ENCODE peak calls at places on chromosomes 2 and 18, in six cellular contexts. Q is CD8-positive, alpha-beta T cell; Y is AG08396; C is HTR-8/SVneo; G is activated T-cell treated with anti-CD3 and anti-CD28 coated beads for 1 hour; M is adipocyte. W is an unnamed sample.

GRCh38 chr2:70966681-70967080 is 11.7 kb upstream of the ANKRD53 start:
- DNase-seq in M (no peak), G (no peak), Q (no peak), Y (no peak), C (no peak), W (no peak)

GRCh38 chr18:65523461-65523860 is 227.4 kb upstream of the CDH7 start:
- DNase-seq in Y (no peak), Q (no peak), G (no peak), M (no peak), C (no peak), W (no peak)

GRCh38 chr2:160582481-160583161 is 89.0 kb upstream of the RBMS1 start:
- DNase-seq in M (peak), Q (no peak), C (peak), Y (peak), G (no peak), W (peak)

GRCh38 chr2:38943784-38944183 is 54.1 kb downstream of the ARHGEF33 start:
- DNase-seq in Q (no peak), G (no peak), Y (no peak), M (no peak), C (no peak), W (no peak)

GRCh38 chr2:242040303-242040655 is 170.8 kb downstream of the RTP5 start:
- DNase-seq in Q (no peak), Y (no peak), G (no peak), C (no peak), M (no peak), W (no peak)

GRCh38 chr2:127573771-127574170 is 38.3 kb downstream of the MYO7B start:
- DNase-seq in C (no peak), Q (no peak), M (no peak), Y (no peak), G (no peak), W (no peak)

GRCh38 chr2:86223682-86224560 is 24.7 kb downstream of the MRPL35 start:
- DNase-seq in M (peak), C (no peak), G (no peak), Q (no peak), Y (peak), W (no peak)

GRCh38 chr18:21742323-21742687 is 1.7 kb downstream of the MIB1 start:
- DNase-seq in C (no peak), Q (no peak), M (peak), Y (no peak), G (no peak), W (no peak)

GRCh38 chr2:128457716-128458115 is 139.0 kb upstream of the HS6ST1 start:
- DNase-seq in M (no peak), Q (no peak), Y (no peak), G (no peak), C (no peak), W (no peak)

GRCh38 chr18:7358989-7359726 is 128.3 kb downstream of the LRRC30 start:
- DNase-seq in M (no peak), Y (no peak), C (no peak), Q (no peak), G (no peak), W (no peak)

GRCh38 chr2:68716539-68716938 is 18.1 kb upstream of the ARHGAP25 start:
- DNase-seq in G (no peak), Y (no peak), M (no peak), C (no peak), Q (no peak), W (no peak)

GRCh38 chr18:13710460-13710859 is 15.9 kb downstream of the FAM210A start:
- DNase-seq in G (no peak), C (no peak), Y (no peak), M (no peak), Q (no peak), W (no peak)

GRCh38 chr2:10238991-10239485 is 63.7 kb upstream of the HPCAL1 start:
- DNase-seq in C (no peak), G (no peak), Q (no peak), M (no peak), Y (no peak), W (no peak)

GRCh38 chr2:66073166-66073565 is 361.8 kb upstream of the MEIS1 start:
- DNase-seq in M (no peak), G (no peak), Y (no peak), C (no peak), Q (no peak), W (no peak)

GRCh38 chr2:122323927-122324326 is 568.5 kb downstream of the TSN start:
- DNase-seq in Q (no peak), M (no peak), Y (no peak), G (no peak), C (no peak), W (no peak)

GRCh38 chr2:66495788-66496640 is 61.1 kb downstream of the MEIS1 start:
- DNase-seq in Y (peak), G (no peak), Q (no peak), C (peak), M (peak), W (peak)

GRCh38 chr2:98515571-98515927 is 70.9 kb downstream of the INPP4A start:
- DNase-seq in G (no peak), Y (no peak), C (no peak), M (no peak), Q (no peak), W (no peak)

GRCh38 chr2:68716948-68717661 is 17.5 kb upstream of the ARHGAP25 start:
- DNase-seq in Q (no peak), M (no peak), G (no peak), C (no peak), Y (no peak), W (no peak)

GRCh38 chr18:3664563-3665178 is 214.7 kb downstream of the TGIF1 start:
- DNase-seq in G (no peak), Q (no peak), M (peak), C (no peak), Y (no peak), W (no peak)

GRCh38 chr2:158394453-158394852 is 62.1 kb downstream of the CCDC148 start:
- DNase-seq in Y (no peak), C (no peak), M (peak), G (no peak), Q (no peak), W (no peak)

GRCh38 chr18:48548404-48548771 is 9.6 kb downstream of the CTIF start:
- DNase-seq in M (peak), G (no peak), Y (no peak), Q (no peak), C (no peak), W (peak)

GRCh38 chr2:147273628-147274027 is 571.2 kb upstream of the ACVR2A start:
- DNase-seq in C (no peak), Y (no peak), G (no peak), Q (no peak), M (no peak), W (no peak)

GRCh38 chr2:8049851-8050571 is 631.8 kb upstream of the ID2 start:
- DNase-seq in M (no peak), G (no peak), Q (no peak), Y (no peak), C (no peak), W (no peak)

GRCh38 chr2:136448435-136448834 is 316.9 kb upstream of the THSD7B start:
- DNase-seq in Y (no peak), M (no peak), C (no peak), Q (no peak), G (no peak), W (no peak)

GRCh38 chr2:78677774-78678173 is 347.7 kb upstream of the REG3G start:
- DNase-seq in C (no peak), G (no peak), Q (no peak), M (no peak), Y (no peak), W (no peak)

GRCh38 chr2:11827547-11827946 is 81.1 kb downstream of the LPIN1 start:
- DNase-seq in M (no peak), G (no peak), Q (no peak), C (no peak), Y (no peak), W (no peak)

GRCh38 chr2:33619028-33619427 is 19.9 kb upstream of the FAM98A start:
- DNase-seq in C (no peak), Q (no peak), M (no peak), G (no peak), Y (no peak), W (no peak)

GRCh38 chr2:41182961-41183360 is 731.1 kb upstream of the SLC8A1 start:
- DNase-seq in Y (no peak), M (no peak), Q (no peak), G (no peak), C (no peak), W (no peak)

GRCh38 chr2:215363461-215364156 is 51.8 kb downstream of the ATIC start:
- DNase-seq in Q (no peak), Y (no peak), G (no peak), M (peak), C (no peak), W (no peak)

GRCh38 chr2:238145851-238146250 is 7.4 kb downstream of the KLHL30 start:
- DNase-seq in G (no peak), M (no peak), Y (no peak), Q (no peak), C (no peak), W (no peak)

GRCh38 chr2:16784652-16785051 is 119.0 kb upstream of the CYRIA start:
- DNase-seq in M (no peak), C (no peak), Q (no peak), Y (no peak), G (no peak), W (no peak)

GRCh38 chr2:110106642-110107041 is 9.0 kb downstream of the MALL start:
- DNase-seq in Y (no peak), G (no peak), Q (no peak), C (no peak), M (no peak), W (no peak)

GRCh38 chr2:67840460-67841068 is 222.2 kb downstream of the C1D start:
- DNase-seq in Q (no peak), M (peak), C (peak), G (no peak), Y (peak), W (peak)

GRCh38 chr2:66555076-66555475 is 120.2 kb downstream of the MEIS1 start:
- DNase-seq in Y (no peak), M (no peak), G (no peak), C (no peak), Q (no peak), W (no peak)

GRCh38 chr2:177573120-177573519 is 180.5 kb downstream of the AGPS start:
- DNase-seq in G (no peak), Q (no peak), C (no peak), M (no peak), Y (no peak), W (no peak)

GRCh38 chr2:133390151-133390550 is 178.1 kb downstream of the NCKAP5 start:
- DNase-seq in G (no peak), Y (peak), Q (no peak), C (peak), M (peak), W (no peak)